ENCODE peak calls at places on chromosomes 3 and 15, in ten cellular contexts. L, E, I, J, S, A, T, C, P and Z are unnamed samples.

GRCh38 chr3:13346481-13347389 is 73.4 kb downstream of the NUP210 start:
- DNase-seq in S (no peak), P (peak; percentile 55), A (peak; percentile 55), C (no peak), T (no peak), I (no peak), E (peak; percentile 59), J (peak; percentile 55), L (peak; percentile 26), Z (peak; percentile 44)

GRCh38 chr3:156218353-156218744 is 98.0 kb downstream of the KCNAB1 start:
- DNase-seq in E (no peak), C (no peak), S (peak; percentile 52), L (no peak), P (no peak), A (no peak), T (peak; percentile 53), J (no peak), I (no peak), Z (no peak)

GRCh38 chr15:70480196-70480856 is 283.0 kb downstream of the UACA start:
- DNase-seq in E (no peak), A (peak; percentile 50), C (no peak), P (no peak), S (no peak), J (no peak), I (no peak), L (no peak), T (no peak), Z (no peak)

GRCh38 chr3:187011915-187012314 is 81.6 kb downstream of the ST6GAL1 start:
- DNase-seq in E (no peak), C (no peak), L (no peak), I (no peak), A (no peak), T (no peak), P (no peak), J (no peak), S (no peak), Z (no peak)

GRCh38 chr3:45760878-45761711 is 35.2 kb downstream of the SLC6A20 start:
- DNase-seq in S (peak; percentile 63), T (peak; percentile 52), J (peak; percentile 52), L (no peak), E (peak; percentile 91), I (peak; percentile 56), P (peak; percentile 77), A (peak; percentile 18), C (peak; percentile 71), Z (peak; percentile 73)

GRCh38 chr3:183524476-183524875 is 31.0 kb downstream of the KLHL6 start:
- DNase-seq in E (no peak), A (no peak), I (no peak), S (no peak), J (no peak), C (no peak), P (no peak), T (no peak), L (no peak), Z (no peak)

GRCh38 chr3:98602078-98602678 is 8.8 kb upstream of the CPOX start:
- DNase-seq in T (peak; percentile 76), E (peak; percentile 60), C (peak; percentile 56), L (no peak), P (peak; percentile 44), I (peak; percentile 29), A (no peak), J (no peak), S (peak; percentile 66), Z (peak; percentile 75)

GRCh38 chr3:7423995-7424394 is 563.1 kb downstream of the GRM7 start:
- DNase-seq in C (no peak), P (no peak), T (no peak), S (no peak), E (no peak), J (no peak), A (no peak), L (no peak), I (no peak), Z (no peak)